ENCODE peak calls at places on chromosomes 12 and 14, in eight cellular contexts. One of them, this sample, is unnamed.
A peak's percentile ranks its signal among the peaks of the same experiment; 100 is the strongest.

GRCh38 chr12:11553871-11554533 is 95.5 kb upstream of the ETV6 start:
- DNase-seq in activated CD4-positive, CD25-positive, alpha-beta regulatory T cell: no peak
- DNase-seq in activated naive CD4-positive, alpha-beta T cell treated with Interleukin-2 at 50 U/mL for 16 hours: peak; percentile 41
- DNase-seq in HepG2: peak; percentile 34
- DNase-seq in NCI-H774: peak; percentile 41
- DNase-seq in breast epithelium: no peak
- DNase-seq in activated T-helper 1 cell treated with anti-CD3 and anti-CD28 coated beads, Interleukin-12 subunit alpha, Interleukin-12 subunit beta, Interleukin-2, Interleukin-4 antibody, amounts not matched to agents 30 ng/mL and 10 ng/mL and 1 ng/mL, durations not matched to agents 14 hours and 24 hours and 36 hours: peak; percentile 33
- DNase-seq in mucosa of descending colon: no peak
- DNase-seq in this sample: peak; percentile 83

GRCh38 chr12:55416961-55417360 is 9.1 kb upstream of the OR6C76 start:
- DNase-seq in activated CD4-positive, CD25-positive, alpha-beta regulatory T cell: no peak
- DNase-seq in activated naive CD4-positive, alpha-beta T cell treated with Interleukin-2 at 50 U/mL for 16 hours: no peak
- DNase-seq in HepG2: no peak
- DNase-seq in NCI-H774: no peak
- DNase-seq in breast epithelium: no peak
- DNase-seq in activated T-helper 1 cell treated with anti-CD3 and anti-CD28 coated beads, Interleukin-12 subunit alpha, Interleukin-12 subunit beta, Interleukin-2, Interleukin-4 antibody, amounts not matched to agents 30 ng/mL and 10 ng/mL and 1 ng/mL, durations not matched to agents 14 hours and 24 hours and 36 hours: no peak
- DNase-seq in mucosa of descending colon: no peak
- DNase-seq in this sample: no peak

GRCh38 chr14:77151918-77152588 is 10.5 kb upstream of the ZDHHC22 start:
- DNase-seq in activated CD4-positive, CD25-positive, alpha-beta regulatory T cell: no peak
- DNase-seq in activated naive CD4-positive, alpha-beta T cell treated with Interleukin-2 at 50 U/mL for 16 hours: no peak
- DNase-seq in HepG2: no peak
- DNase-seq in NCI-H774: peak; percentile 23
- DNase-seq in breast epithelium: no peak
- DNase-seq in activated T-helper 1 cell treated with anti-CD3 and anti-CD28 coated beads, Interleukin-12 subunit alpha, Interleukin-12 subunit beta, Interleukin-2, Interleukin-4 antibody, amounts not matched to agents 30 ng/mL and 10 ng/mL and 1 ng/mL, durations not matched to agents 14 hours and 24 hours and 36 hours: no peak
- DNase-seq in mucosa of descending colon: no peak
- DNase-seq in this sample: peak; percentile 77

GRCh38 chr12:79886917-79887519 is 47.9 kb downstream of the PPP1R12A start:
- DNase-seq in activated CD4-positive, CD25-positive, alpha-beta regulatory T cell: no peak
- DNase-seq in activated naive CD4-positive, alpha-beta T cell treated with Interleukin-2 at 50 U/mL for 16 hours: no peak
- DNase-seq in HepG2: peak; percentile 54
- DNase-seq in NCI-H774: peak; percentile 28
- DNase-seq in breast epithelium: no peak
- DNase-seq in activated T-helper 1 cell treated with anti-CD3 and anti-CD28 coated beads, Interleukin-12 subunit alpha, Interleukin-12 subunit beta, Interleukin-2, Interleukin-4 antibody, amounts not matched to agents 30 ng/mL and 10 ng/mL and 1 ng/mL, durations not matched to agents 14 hours and 24 hours and 36 hours: no peak
- DNase-seq in mucosa of descending colon: no peak
- DNase-seq in this sample: peak; percentile 18

GRCh38 chr14:91400696-91401095 is 16.9 kb downstream of the CCDC88C start:
- DNase-seq in activated CD4-positive, CD25-positive, alpha-beta regulatory T cell: no peak
- DNase-seq in activated naive CD4-positive, alpha-beta T cell treated with Interleukin-2 at 50 U/mL for 16 hours: no peak
- DNase-seq in HepG2: no peak
- DNase-seq in NCI-H774: no peak
- DNase-seq in breast epithelium: no peak
- DNase-seq in activated T-helper 1 cell treated with anti-CD3 and anti-CD28 coated beads, Interleukin-12 subunit alpha, Interleukin-12 subunit beta, Interleukin-2, Interleukin-4 antibody, amounts not matched to agents 30 ng/mL and 10 ng/mL and 1 ng/mL, durations not matched to agents 14 hours and 24 hours and 36 hours: no peak
- DNase-seq in mucosa of descending colon: no peak
- DNase-seq in this sample: no peak

GRCh38 chr14:100691395-100692025 is 35.2 kb upstream of the DLK1 start:
- DNase-seq in activated CD4-positive, CD25-positive, alpha-beta regulatory T cell: no peak
- DNase-seq in activated naive CD4-positive, alpha-beta T cell treated with Interleukin-2 at 50 U/mL for 16 hours: no peak
- DNase-seq in HepG2: no peak
- DNase-seq in NCI-H774: peak; percentile 32
- DNase-seq in breast epithelium: no peak
- DNase-seq in activated T-helper 1 cell treated with anti-CD3 and anti-CD28 coated beads, Interleukin-12 subunit alpha, Interleukin-12 subunit beta, Interleukin-2, Interleukin-4 antibody, amounts not matched to agents 30 ng/mL and 10 ng/mL and 1 ng/mL, durations not matched to agents 14 hours and 24 hours and 36 hours: no peak
- DNase-seq in mucosa of descending colon: no peak
- DNase-seq in this sample: no peak

GRCh38 chr12:109697877-109698468 is 15.7 kb upstream of the FAM222A start:
- DNase-seq in activated CD4-positive, CD25-positive, alpha-beta regulatory T cell: no peak
- DNase-seq in activated naive CD4-positive, alpha-beta T cell treated with Interleukin-2 at 50 U/mL for 16 hours: no peak
- DNase-seq in HepG2: no peak
- DNase-seq in NCI-H774: no peak
- DNase-seq in breast epithelium: no peak
- DNase-seq in activated T-helper 1 cell treated with anti-CD3 and anti-CD28 coated beads, Interleukin-12 subunit alpha, Interleukin-12 subunit beta, Interleukin-2, Interleukin-4 antibody, amounts not matched to agents 30 ng/mL and 10 ng/mL and 1 ng/mL, durations not matched to agents 14 hours and 24 hours and 36 hours: no peak
- DNase-seq in mucosa of descending colon: no peak
- DNase-seq in this sample: no peak

GRCh38 chr12:112788205-112788604 is 3.3 kb upstream of the RPH3A start:
- DNase-seq in activated CD4-positive, CD25-positive, alpha-beta regulatory T cell: no peak
- DNase-seq in activated naive CD4-positive, alpha-beta T cell treated with Interleukin-2 at 50 U/mL for 16 hours: no peak
- DNase-seq in HepG2: no peak
- DNase-seq in NCI-H774: no peak
- DNase-seq in breast epithelium: no peak
- DNase-seq in activated T-helper 1 cell treated with anti-CD3 and anti-CD28 coated beads, Interleukin-12 subunit alpha, Interleukin-12 subunit beta, Interleukin-2, Interleukin-4 antibody, amounts not matched to agents 30 ng/mL and 10 ng/mL and 1 ng/mL, durations not matched to agents 14 hours and 24 hours and 36 hours: no peak
- DNase-seq in mucosa of descending colon: no peak
- DNase-seq in this sample: no peak

GRCh38 chr12:83042441-83043215 is 355.9 kb downstream of the TMTC2 start:
- DNase-seq in activated CD4-positive, CD25-positive, alpha-beta regulatory T cell: no peak
- DNase-seq in activated naive CD4-positive, alpha-beta T cell treated with Interleukin-2 at 50 U/mL for 16 hours: no peak
- DNase-seq in HepG2: no peak
- DNase-seq in NCI-H774: no peak
- DNase-seq in breast epithelium: no peak
- DNase-seq in activated T-helper 1 cell treated with anti-CD3 and anti-CD28 coated beads, Interleukin-12 subunit alpha, Interleukin-12 subunit beta, Interleukin-2, Interleukin-4 antibody, amounts not matched to agents 30 ng/mL and 10 ng/mL and 1 ng/mL, durations not matched to agents 14 hours and 24 hours and 36 hours: no peak
- DNase-seq in mucosa of descending colon: no peak
- DNase-seq in this sample: peak; percentile 17

GRCh38 chr14:35399083-35399807 is 5.3 kb downstream of the NFKBIA start:
- DNase-seq in activated CD4-positive, CD25-positive, alpha-beta regulatory T cell: no peak
- DNase-seq in activated naive CD4-positive, alpha-beta T cell treated with Interleukin-2 at 50 U/mL for 16 hours: peak; percentile 18
- DNase-seq in HepG2: no peak
- DNase-seq in NCI-H774: no peak
- DNase-seq in breast epithelium: no peak
- DNase-seq in activated T-helper 1 cell treated with anti-CD3 and anti-CD28 coated beads, Interleukin-12 subunit alpha, Interleukin-12 subunit beta, Interleukin-2, Interleukin-4 antibody, amounts not matched to agents 30 ng/mL and 10 ng/mL and 1 ng/mL, durations not matched to agents 14 hours and 24 hours and 36 hours: no peak
- DNase-seq in mucosa of descending colon: no peak
- DNase-seq in this sample: no peak

This sample was measured in GM03348.